ENCODE peak calls at places on chromosome 22, in four cellular contexts. M, V, I and D are unnamed samples. For H3K9me3, the result is how much of the 10 kb centered on the place peaks cover.

GRCh38 chr22:43996170-43996980 is 27.7 kb upstream of the PARVB start:
- DNase-seq in M (peak), V (peak), I (no peak), D (peak)

GRCh38 chr22:49801391-49802060 is 26.1 kb downstream of the BRD1 start:
- DNase-seq in V (no peak), M (no peak), I (peak), D (no peak)

GRCh38 chr22:33873186-33873585 is 47.1 kb downstream of the LARGE1 start:
- DNase-seq in I (no peak), V (no peak), M (peak), D (peak)

GRCh38 chr22:22977479-22978200 is 90.0 kb downstream of the IGLL5 start:
- DNase-seq in I (no peak), V (no peak), M (no peak), D (no peak)

GRCh38 chr22:44752285-44753188 is at the start of gene ARHGAP8:
- DNase-seq in V (no peak), I (peak), M (no peak), D (no peak)

GRCh38 chr22:24028533-24028932 is 17.4 kb downstream of the CABIN1 start:
- DNase-seq in V (no peak), M (no peak), I (no peak), D (no peak)

GRCh38 chr22:24965822-24966626 is 13.5 kb downstream of the KIAA1671 start:
- DNase-seq in V (peak), I (peak), M (peak), D (peak)

GRCh38 chr22:49577168-49578060 is 250.3 kb downstream of the BRD1 start:
- DNase-seq in M (no peak), V (no peak), I (no peak), D (peak)

GRCh38 chr22:41925783-41926460 is 684 bp downstream of the TNFRSF13C start:
- DNase-seq in I (peak), M (no peak), V (peak), D (peak)

GRCh38 chr22:37023743-37024338 is 4.3 kb downstream of the MPST start:
- DNase-seq in V (no peak), I (peak), M (no peak), D (no peak)

DNA sequence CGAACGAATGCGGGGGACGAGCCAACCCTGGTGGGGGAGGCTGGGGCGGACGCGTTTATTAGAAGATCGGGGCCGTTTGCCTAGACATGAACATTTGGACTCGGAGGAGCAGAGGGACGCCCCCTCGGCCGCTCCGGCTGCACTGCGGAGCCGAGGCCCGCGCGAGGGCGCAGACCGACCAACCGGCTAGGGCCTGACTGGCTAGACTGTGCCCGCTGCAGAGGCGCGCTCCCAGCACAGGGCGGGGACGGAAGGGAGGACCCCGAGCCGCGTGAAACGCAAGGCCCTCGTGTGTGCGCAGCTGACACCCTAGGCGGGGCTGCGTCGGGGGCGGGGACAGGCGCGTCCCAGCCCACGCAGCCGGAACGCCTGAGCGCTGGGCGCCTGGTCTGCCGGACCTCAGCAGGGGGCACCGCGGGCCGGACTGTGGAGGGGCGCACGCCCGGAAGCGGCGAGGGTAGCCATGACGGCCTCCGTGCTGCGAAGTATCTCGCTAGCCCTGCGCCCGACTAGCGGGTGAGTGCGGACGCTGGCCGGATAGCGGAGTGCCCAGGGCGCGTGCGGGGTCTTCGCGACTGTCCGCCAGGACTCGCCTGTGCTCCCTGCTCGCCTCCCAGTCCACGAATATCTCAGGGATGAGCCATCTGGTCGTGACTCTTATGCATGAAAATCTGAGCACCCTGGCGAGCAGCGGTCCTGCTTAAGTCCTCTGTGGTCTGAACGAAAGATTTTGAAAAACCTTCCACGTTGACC is at the start of gene MRPL40:
- DNase-seq in I (peak), V (peak), M (peak), D (peak)
- TF ChIP-seq CTCF in I (no peak), V (no peak), M (peak), D (peak)

GRCh38 chr22:35802885-35803284 is 85.2 kb downstream of the APOL5 start:
- DNase-seq in I (no peak), V (no peak), M (no peak), D (no peak)
- H3K27ac ChIP-seq in I (no peak), V (no peak), M (no peak), D (peak)

GRCh38 chr22:47539374-47539773 is 776.9 kb downstream of the TBC1D22A start:
- DNase-seq in V (no peak), M (no peak), I (no peak), D (no peak)

GRCh38 chr22:47540011-47540410 is 777.6 kb downstream of the TBC1D22A start:
- DNase-seq in V (no peak), M (no peak), I (no peak), D (no peak)

GRCh38 chr22:47534150-47535133 is 772.0 kb downstream of the TBC1D22A start:
- DNase-seq in V (no peak), M (no peak), I (no peak), D (no peak)

DNA sequence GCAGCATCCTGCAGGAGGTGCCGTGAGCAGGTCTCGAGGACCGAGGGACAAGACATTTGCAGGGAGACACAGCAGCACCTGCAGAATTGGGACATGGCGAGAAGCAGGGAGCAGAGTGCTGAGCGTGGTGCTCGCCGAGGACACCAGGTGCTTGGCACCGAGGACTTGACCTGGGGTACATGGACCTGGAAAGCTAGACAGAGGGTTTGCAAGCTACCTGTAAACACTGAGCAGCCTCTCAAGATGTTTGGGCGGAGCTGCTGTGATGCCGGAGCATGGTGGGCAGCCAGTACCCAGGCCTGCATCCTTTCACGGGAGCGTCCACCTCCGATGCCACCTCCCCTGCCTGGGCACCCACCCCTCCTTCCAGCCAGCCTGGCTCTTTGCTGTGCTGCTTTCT is 773.2 kb downstream of the TBC1D22A start:
- DNase-seq in V (no peak), M (no peak), I (no peak), D (no peak)
- H3K9me3 ChIP-seq in V (under half), M (under half), I (under half), D (under half)

GRCh38 chr22:39135092-39135896 is 17.2 kb downstream of the CBX7 start:
- DNase-seq in M (no peak), I (peak), V (no peak), D (no peak)
- TF ChIP-seq CTCF in M (peak), I (peak), V (peak), D (peak)